ENCODE peak calls at places on chromosomes 16 and 17, in five cellular contexts. R is HFF-Myc, F is neural progenitor cell, W is astrocyte of the spinal cord, Y is breast epithelium. C is an unnamed sample.

GRCh38 chr16:83350466-83350865 is 457.3 kb upstream of the HSBP1 start:
- DNase-seq in Y (no peak), R (no peak), W (no peak), F (no peak), C (no peak)

GRCh38 chr16:71600822-71601221 is 23.9 kb upstream of the TAT start:
- DNase-seq in Y (no peak), R (no peak), F (no peak), W (no peak), C (no peak)

GRCh38 chr17:40433551-40434384 is 9.5 kb upstream of the IGFBP4 start:
- DNase-seq in F (peak; percentile 72), Y (no peak), W (no peak), R (no peak), C (no peak)

GRCh38 chr16:73031155-73031866 is 16.6 kb downstream of the ZFHX3 start:
- DNase-seq in F (no peak), W (no peak), R (no peak), Y (no peak), C (no peak)

GRCh38 chr16:64225036-64225435 is 896.8 kb downstream of the CDH11 start:
- DNase-seq in W (no peak), Y (no peak), R (no peak), F (no peak), C (no peak)

GRCh38 chr17:1060991-1061390 is 64.1 kb downstream of the TIMM22 start:
- DNase-seq in Y (peak; percentile 73), W (peak; percentile 97), R (peak; percentile 96), F (no peak), C (no peak)

GRCh38 chr17:2025622-2026309 is 632 bp upstream of the RTN4RL1 start:
- DNase-seq in W (peak; percentile 43), R (no peak), Y (peak; percentile 52), F (peak; percentile 74), C (peak; percentile 55)

GRCh38 chr17:81456091-81456490 is 56.5 kb downstream of the ACTG1 start:
- DNase-seq in R (no peak), W (no peak), Y (no peak), F (no peak), C (no peak)

GRCh38 chr17:50922107-50922506 is 56.0 kb upstream of the TOB1 start:
- DNase-seq in F (no peak), W (no peak), R (no peak), Y (peak; percentile 55), C (no peak)

GRCh38 chr17:33520404-33521032 is 227.4 kb upstream of the ASIC2 start:
- DNase-seq in F (peak; percentile 74), W (no peak), Y (no peak), R (peak; percentile 0), C (peak; percentile 73)

GRCh38 chr17:47686276-47686635 is 7.7 kb upstream of the TBKBP1 start:
- DNase-seq in Y (no peak), W (no peak), F (no peak), R (no peak), C (no peak)

GRCh38 chr16:7839568-7839967 is 506.9 kb downstream of the RBFOX1 start:
- DNase-seq in F (peak; percentile 55), Y (no peak), R (no peak), W (no peak), C (no peak)

GRCh38 chr16:75011634-75012307 is 12.9 kb downstream of the ZNRF1 start:
- DNase-seq in F (no peak), W (peak; percentile 92), R (peak; percentile 58), Y (no peak), C (peak; percentile 58)

GRCh38 chr16:21274172-21274726 is 3.8 kb downstream of the CRYM start:
- DNase-seq in W (no peak), F (no peak), Y (no peak), R (no peak), C (no peak)

GRCh38 chr17:34437188-34437587 is 74.2 kb upstream of the CCL1 start:
- DNase-seq in F (no peak), W (no peak), R (no peak), Y (no peak), C (no peak)

GRCh38 chr17:11997972-11998233 is 628 bp upstream of the ZNF18 start:
- DNase-seq in F (no peak), Y (no peak), R (no peak), W (no peak), C (no peak)

GRCh38 chr16:20372696-20373095 is 20.2 kb upstream of the UMOD start:
- DNase-seq in R (no peak), F (no peak), W (no peak), Y (no peak), C (no peak)

GRCh38 chr17:32958418-32958817 is 30.5 kb downstream of the TMEM98 start:
- DNase-seq in W (no peak), F (no peak), Y (no peak), R (peak; percentile 54), C (no peak)

GRCh38 chr16:51523400-51523799 is 372.3 kb upstream of the SALL1 start:
- DNase-seq in R (no peak), F (peak; percentile 75), Y (no peak), W (peak; percentile 33), C (no peak)

GRCh38 chr17:47720754-47721533 is 12.1 kb upstream of the TBX21 start:
- DNase-seq in R (no peak), F (peak; percentile 48), Y (peak; percentile 27), W (no peak), C (peak; percentile 77)

GRCh38 chr17:83054518-83055125 is 24.8 kb upstream of the METRNL start:
- DNase-seq in R (no peak), W (no peak), Y (no peak), F (no peak), C (no peak)

GRCh38 chr16:67150058-67150832 is 553 bp downstream of the B3GNT9 start:
- DNase-seq in R (no peak), F (peak; percentile 86), Y (no peak), W (peak; percentile 59), C (peak; percentile 78)

GRCh38 chr17:20063665-20064648 is 54.8 kb downstream of the SPECC1 start:
- DNase-seq in R (peak; percentile 61), Y (peak; percentile 84), W (peak; percentile 85), F (no peak), C (peak; percentile 39)

GRCh38 chr17:16345565-16345964 is 7.7 kb downstream of the CENPV start:
- DNase-seq in Y (no peak), R (no peak), F (no peak), W (no peak), C (no peak)

GRCh38 chr17:29291163-29291752 is 2.7 kb downstream of the NUFIP2 start:
- DNase-seq in W (peak; percentile 77), R (peak; percentile 47), Y (no peak), F (peak; percentile 75), C (peak; percentile 56)

GRCh38 chr17:9628509-9628908 is 16.8 kb upstream of the USP43 start:
- DNase-seq in Y (no peak), F (no peak), R (no peak), W (no peak), C (no peak)

GRCh38 chr17:76497979-76498885 is 3.0 kb downstream of the RHBDF2 start:
- DNase-seq in W (peak; percentile 82), R (peak; percentile 48), Y (peak; percentile 65), F (peak; percentile 68), C (no peak)

GRCh38 chr17:45371414-45372324 is 54.8 kb upstream of the MAP3K14 start:
- DNase-seq in Y (peak; percentile 92), R (peak; percentile 72), W (peak; percentile 98), F (peak; percentile 92), C (no peak)
- TF ChIP-seq CTCF in Y (no peak), R (no peak), W (no peak), F (no peak), C (no peak)

DNA sequence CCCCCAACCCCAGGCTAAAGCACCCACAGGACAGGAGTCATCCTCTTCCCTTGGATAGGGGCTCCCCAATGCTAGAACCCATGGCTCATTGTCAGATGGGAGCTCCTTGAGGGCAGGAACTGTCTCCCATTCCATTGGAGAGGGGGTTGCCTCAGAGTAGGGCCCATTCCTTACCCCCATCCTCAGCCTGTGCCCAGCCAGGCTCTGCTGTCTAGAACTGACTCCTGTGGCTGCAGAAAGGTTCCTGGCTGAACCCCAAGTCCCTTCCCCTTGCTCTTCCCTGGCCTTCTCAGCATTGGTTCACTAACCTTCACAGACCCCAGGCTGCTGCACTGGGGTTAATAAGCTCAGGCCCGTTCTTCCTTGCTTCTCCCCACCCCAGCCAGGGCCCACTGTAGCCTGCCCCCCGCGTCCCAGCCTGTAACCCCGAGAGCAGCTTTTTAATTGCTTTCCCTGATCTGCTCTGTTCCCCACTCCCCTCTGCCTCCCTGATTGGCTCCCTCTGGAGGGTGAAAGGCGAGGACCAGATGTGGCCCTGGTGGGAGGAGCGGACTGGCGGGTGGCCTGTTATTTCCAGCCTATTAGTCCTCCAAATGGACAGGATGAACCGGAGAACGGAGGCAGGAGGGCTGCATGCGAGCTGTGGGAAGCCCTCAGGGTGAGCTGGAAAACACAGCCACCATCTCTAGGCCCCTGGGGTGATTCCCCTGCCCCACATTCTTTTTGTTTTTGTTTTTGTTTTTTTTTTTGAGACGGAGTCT is 6.0 kb upstream of the GFAP start:
- DNase-seq in R (no peak), F (peak; percentile 76), Y (no peak), W (no peak), C (peak; percentile 17)
- TF ChIP-seq CTCF in R (no peak), F (peak; percentile 11), Y (no peak), W (no peak), C (no peak)

DNA sequence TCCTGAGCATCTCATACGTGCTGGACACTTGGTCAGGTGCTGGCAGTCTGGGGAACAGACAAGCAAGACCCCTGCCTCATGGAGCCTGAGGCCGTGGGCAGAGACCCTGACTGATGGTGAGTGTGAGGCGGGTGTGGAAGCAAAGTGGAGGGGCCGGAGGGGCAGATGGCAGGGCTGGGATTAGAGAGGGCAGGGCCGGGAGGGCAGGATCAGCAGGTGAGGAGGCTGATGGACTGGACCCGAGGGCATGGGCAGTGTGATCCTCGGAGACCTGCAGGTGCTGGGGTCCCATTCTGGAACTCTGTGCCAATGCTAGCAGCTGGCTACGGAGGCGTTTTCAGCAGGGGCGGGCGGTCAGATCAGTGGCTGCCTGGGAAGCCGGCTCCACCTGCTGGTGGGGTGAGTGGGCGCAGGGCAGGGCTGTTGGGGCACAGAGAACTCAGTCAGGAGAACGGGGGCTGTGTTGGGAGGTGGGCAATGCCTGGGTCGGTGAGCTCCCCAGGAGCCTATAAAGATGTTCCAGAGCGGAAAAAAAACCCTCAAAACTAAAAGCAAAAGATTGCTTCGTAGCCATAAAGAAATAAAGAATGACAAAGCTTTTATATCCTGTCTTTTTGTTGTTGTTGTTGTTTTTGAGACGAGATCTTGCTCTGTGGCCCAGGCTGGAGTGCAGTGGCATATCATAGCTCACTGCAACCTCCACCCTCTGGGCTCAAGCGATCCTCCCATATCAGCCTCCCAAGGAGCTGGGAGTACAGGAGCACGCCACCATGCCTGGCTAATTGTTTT is 8.9 kb upstream of the C16orf74 start:
- DNase-seq in F (no peak), R (no peak), W (no peak), Y (no peak), C (peak; percentile 73)
- TF ChIP-seq CTCF in F (peak; percentile 45), R (peak; percentile 53), W (peak; percentile 41), Y (no peak), C (peak; percentile 88)

DNA sequence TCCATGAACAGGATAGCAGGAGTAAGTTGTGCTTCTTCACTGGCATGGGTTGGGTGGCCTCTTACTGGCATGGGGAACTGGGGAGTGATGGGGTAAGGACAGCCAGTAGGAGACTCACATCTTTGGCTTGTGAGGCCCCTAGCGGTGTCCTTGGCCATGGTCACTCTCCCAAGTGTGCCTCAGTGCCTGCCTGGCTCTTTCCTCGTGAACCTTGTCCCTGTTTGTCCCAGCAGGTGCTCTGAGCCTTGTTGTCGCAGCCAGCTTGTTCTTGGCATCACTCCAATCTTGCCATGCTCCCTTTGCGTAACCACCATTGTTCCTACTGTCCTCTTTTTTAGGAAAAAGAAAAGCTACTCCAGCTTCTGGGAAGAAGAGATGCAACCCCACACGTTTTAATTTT is 53.6 kb upstream of the SDK2 start:
- DNase-seq in F (no peak), W (no peak), Y (no peak), R (no peak), C (no peak)
- TF ChIP-seq CTCF in F (peak; percentile 21), W (no peak), Y (no peak), R (no peak), C (no peak)